ENCODE peak calls at places on chromosome 7, in four cellular contexts. H is BJ, U is GM06990, R is aorta. B is an unnamed sample.

GRCh38 chr7:5594616-5595544 is 171.2 kb upstream of the TNRC18 start:
- DNase-seq in H (no peak), U (no peak), R (peak), B (no peak)

GRCh38 chr7:45295222-45295621 is 137.6 kb downstream of the RAMP3 start:
- DNase-seq in H (no peak), U (no peak), R (no peak), B (no peak)

GRCh38 chr7:95905165-95905564 is 132.8 kb downstream of the DYNC1I1 start:
- DNase-seq in H (no peak), U (no peak), R (no peak), B (no peak)

GRCh38 chr7:147415991-147416390 is 1174.6 kb upstream of the C7orf33 start:
- DNase-seq in H (no peak), U (no peak), R (no peak), B (no peak)

GRCh38 chr7:9488555-9488954 is 1055.1 kb downstream of the NXPH1 start:
- DNase-seq in H (peak), U (no peak), R (no peak), B (no peak)

GRCh38 chr7:50203521-50203920 is 101.0 kb upstream of the IKZF1 start:
- DNase-seq in H (no peak), U (no peak), R (no peak), B (no peak)

GRCh38 chr7:83614112-83614511 is 34.8 kb downstream of the SEMA3E start:
- DNase-seq in H (no peak), U (no peak), R (no peak), B (no peak)

GRCh38 chr7:84510501-84510900 is 315.9 kb upstream of the SEMA3A start:
- DNase-seq in H (peak), U (no peak), R (no peak), B (no peak)

GRCh38 chr7:27520828-27521790 is 141.6 kb downstream of the HIBADH start:
- DNase-seq in H (no peak), U (no peak), R (no peak), B (no peak)

GRCh38 chr7:38951213-38951612 is 26.5 kb upstream of the POU6F2 start:
- DNase-seq in H (no peak), U (no peak), R (no peak), B (no peak)

GRCh38 chr7:142898377-142899235 is 13.1 kb upstream of the TRPV6 start:
- DNase-seq in H (no peak), U (no peak), R (no peak), B (no peak)

GRCh38 chr7:107725138-107725740 is 18.7 kb upstream of the CBLL1 start:
- DNase-seq in H (no peak), U (no peak), R (no peak), B (no peak)

GRCh38 chr7:50812847-50813475 is 30.3 kb upstream of the GRB10 start:
- DNase-seq in H (peak), U (no peak), R (peak), B (no peak)

GRCh38 chr7:3673524-3673923 is 372.5 kb downstream of the SDK1 start:
- DNase-seq in H (no peak), U (no peak), R (no peak), B (no peak)

GRCh38 chr7:44678468-44679179 is 70.0 kb upstream of the ZMIZ2 start:
- DNase-seq in H (peak), U (no peak), R (peak), B (peak)

GRCh38 chr7:112067205-112067604 is 139.0 kb downstream of the DOCK4 start:
- DNase-seq in H (no peak), U (no peak), R (no peak), B (no peak)

GRCh38 chr7:26372738-26373137 is 81.1 kb downstream of the SNX10 start:
- DNase-seq in H (no peak), U (no peak), R (no peak), B (no peak)

GRCh38 chr7:24214670-24215069 is 69.3 kb upstream of the NPY start:
- DNase-seq in H (no peak), U (no peak), R (no peak), B (no peak)

GRCh38 chr7:2520131-2520807 is 695 bp downstream of the LFNG start:
- DNase-seq in H (no peak), U (no peak), R (no peak), B (peak)

GRCh38 chr7:2520808-2521146 is 1.2 kb downstream of the LFNG start:
- DNase-seq in H (no peak), U (no peak), R (no peak), B (no peak)

GRCh38 chr7:2521952-2522591 is 2.5 kb downstream of the LFNG start:
- DNase-seq in H (no peak), U (peak), R (no peak), B (peak)

GRCh38 chr7:2522780-2523433 is 3.3 kb downstream of the LFNG start:
- DNase-seq in H (no peak), U (no peak), R (no peak), B (no peak)

GRCh38 chr7:2521341-2521745 is 1.8 kb downstream of the LFNG start:
- DNase-seq in H (no peak), U (no peak), R (no peak), B (peak)
- H3K4me3 ChIP-seq in H (peak), U (no peak), R (no peak), B (peak)

GRCh38 chr7:127666602-127667001 is 14.6 kb downstream of the SND1 start:
- DNase-seq in H (no peak), U (no peak), R (no peak), B (no peak)
- H3K4me3 ChIP-seq in H (no peak), U (no peak), R (no peak), B (no peak)

GRCh38 chr7:134419875-134420274 is 39.0 kb downstream of the AKR1B1 start:
- DNase-seq in H (no peak), U (no peak), R (no peak), B (no peak)
- H3K4me3 ChIP-seq in H (no peak), U (no peak), R (no peak), B (no peak)

GRCh38 chr7:47535704-47536628 is 45.9 kb downstream of the TNS3 start:
- DNase-seq in H (no peak), U (no peak), R (no peak), B (no peak)
- H3K4me3 ChIP-seq in H (peak), U (no peak), R (no peak), B (no peak)

DNA sequence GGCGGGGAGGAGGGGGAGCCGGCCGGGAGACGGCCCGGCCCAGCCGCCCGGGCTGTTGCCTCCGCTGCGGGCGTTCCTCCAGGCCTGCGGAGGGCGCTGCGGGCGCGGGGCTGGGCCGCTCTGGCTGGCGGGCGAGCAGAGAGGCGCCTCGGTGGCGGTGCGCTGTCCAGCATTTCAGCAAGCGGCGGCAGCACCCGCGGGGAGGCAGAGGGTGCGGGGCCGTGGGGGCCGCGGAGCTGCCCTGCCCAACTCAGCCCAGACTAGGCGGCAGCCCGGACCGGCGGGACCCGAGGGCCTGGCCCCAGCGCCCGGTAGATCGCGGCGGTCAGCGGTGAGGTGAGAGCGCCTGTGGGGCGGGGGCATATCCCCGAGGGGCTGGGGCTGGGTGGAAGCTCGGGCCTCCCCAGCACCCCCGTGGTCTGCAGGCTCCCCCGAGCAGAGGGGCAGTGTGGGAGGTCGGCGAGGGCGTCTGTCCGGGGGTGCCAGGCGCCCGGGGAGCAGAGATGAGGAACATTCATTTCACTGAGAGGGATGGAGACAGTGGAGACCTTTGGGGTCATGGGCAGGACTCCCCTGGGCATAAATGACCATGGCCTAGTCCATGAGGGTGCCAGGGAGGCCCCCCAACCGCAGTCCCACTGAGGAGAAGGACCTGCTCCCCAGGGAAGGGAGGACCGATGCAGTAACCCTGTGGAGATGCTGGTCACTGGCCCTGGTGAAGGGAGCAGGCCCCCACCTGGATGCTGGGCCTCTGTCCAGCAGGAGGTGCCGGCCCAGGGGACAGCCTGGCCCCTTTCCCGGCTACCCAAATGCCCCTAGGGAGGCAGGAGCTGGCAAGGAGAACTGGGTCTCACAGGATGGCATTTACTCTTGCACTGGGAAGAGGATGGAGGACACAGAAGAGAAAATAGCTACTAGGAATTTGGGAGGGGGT is at the start of gene SRRM3:
- DNase-seq in H (no peak), U (peak), R (peak), B (peak)
- H3K4me3 ChIP-seq in H (no peak), U (no peak), R (no peak), B (no peak)

GRCh38 chr7:75878312-75878768 is 494 bp upstream of the RHBDD2 start:
- DNase-seq in H (no peak), U (no peak), R (no peak), B (no peak)
- H3K4me3 ChIP-seq in H (peak), U (peak), R (peak), B (peak)

GRCh38 chr7:77349141-77349540 is 67.0 kb downstream of the GSAP start:
- DNase-seq in H (no peak), U (no peak), R (no peak), B (no peak)

GRCh38 chr7:77352688-77353406 is 63.3 kb downstream of the GSAP start:
- DNase-seq in H (no peak), U (no peak), R (no peak), B (no peak)

GRCh38 chr7:77353407-77353721 is 62.8 kb downstream of the GSAP start:
- DNase-seq in H (no peak), U (no peak), R (no peak), B (no peak)

GRCh38 chr7:77353911-77354310 is 62.2 kb downstream of the GSAP start:
- DNase-seq in H (no peak), U (no peak), R (no peak), B (no peak)

GRCh38 chr7:77351539-77352004 is 64.6 kb downstream of the GSAP start:
- DNase-seq in H (no peak), U (peak), R (no peak), B (peak)
- H3K4me3 ChIP-seq in H (no peak), U (peak), R (no peak), B (no peak)

GRCh38 chr7:114083714-114084113 is 164.9 kb upstream of the PPP1R3A start:
- DNase-seq in H (no peak), U (no peak), R (no peak), B (no peak)

GRCh38 chr7:114081606-114082425 is 163.0 kb upstream of the PPP1R3A start:
- DNase-seq in H (peak), U (no peak), R (no peak), B (no peak)

GRCh38 chr7:114084381-114085312 is 165.8 kb upstream of the PPP1R3A start:
- DNase-seq in H (no peak), U (peak), R (peak), B (peak)

GRCh38 chr7:114082567-114082933 is 163.7 kb upstream of the PPP1R3A start:
- DNase-seq in H (no peak), U (no peak), R (no peak), B (no peak)

GRCh38 chr7:114082934-114083647 is 164.3 kb upstream of the PPP1R3A start:
- DNase-seq in H (no peak), U (no peak), R (peak), B (peak)
- H3K4me3 ChIP-seq in H (no peak), U (no peak), R (peak), B (peak)

GRCh38 chr7:122886357-122887081 is at the start of gene CADPS2:
- DNase-seq in H (no peak), U (peak), R (peak), B (peak)
- H3K4me3 ChIP-seq in H (peak), U (peak), R (peak), B (peak)

B was measured in spleen.